ENCODE peak calls at places on chromosome 17, in four cellular contexts. C, X, J and G are unnamed samples.
A peak's percentile ranks its signal among the peaks of the same experiment; 100 is the strongest.

GRCh38 chr17:73650147-73650546 is 5.9 kb upstream of the SDK2 start:
- DNase-seq in C (no peak), X (no peak), J (no peak), G (no peak)

GRCh38 chr17:81350320-81350686 is 45.0 kb upstream of the BAHCC1 start:
- DNase-seq in C (no peak), X (no peak), J (no peak), G (no peak)

GRCh38 chr17:49548506-49549310 is 27.0 kb upstream of the NXPH3 start:
- DNase-seq in C (peak; percentile 62), X (no peak), J (peak; percentile 30), G (peak; percentile 38)

GRCh38 chr17:59893617-59894100 is 738 bp downstream of the RPS6KB1 start:
- DNase-seq in C (peak; percentile 62), X (no peak), J (peak; percentile 8), G (peak; percentile 55)

GRCh38 chr17:60720763-60721531 is 43.3 kb downstream of the BCAS3 start:
- DNase-seq in C (peak; percentile 76), X (peak; percentile 21), J (peak; percentile 81), G (peak; percentile 89)

GRCh38 chr17:29369831-29370735 is 20.1 kb upstream of the TAOK1 start:
- DNase-seq in C (peak; percentile 92), X (peak; percentile 56), J (peak; percentile 85), G (peak; percentile 94)

GRCh38 chr17:50210249-50211225 is 9.1 kb upstream of the COL1A1 start:
- DNase-seq in C (peak; percentile 97), X (no peak), J (peak; percentile 99), G (peak; percentile 97)

GRCh38 chr17:63698886-63699637 is 863 bp downstream of the LIMD2 start:
- DNase-seq in C (peak; percentile 50), X (peak; percentile 94), J (peak; percentile 29), G (peak; percentile 36)

GRCh38 chr17:5516060-5516792 is 29.9 kb downstream of the MIS12 start:
- DNase-seq in C (peak; percentile 98), X (no peak), J (peak; percentile 100), G (peak; percentile 90)

GRCh38 chr17:65698381-65699061 is 137.1 kb upstream of the AXIN2 start:
- DNase-seq in C (peak; percentile 36), X (no peak), J (peak; percentile 76), G (peak; percentile 57)

GRCh38 chr17:36463916-36464764 is 22.3 kb upstream of the ZNHIT3 start:
- DNase-seq in C (peak; percentile 95), X (peak; percentile 15), J (peak; percentile 67), G (peak; percentile 69)

GRCh38 chr17:43530303-43531081 is 15.6 kb downstream of the ETV4 start:
- DNase-seq in C (peak; percentile 49), X (no peak), J (peak; percentile 93), G (peak; percentile 82)

GRCh38 chr17:74737299-74738050 is 419 bp downstream of the RAB37 start:
- DNase-seq in C (peak; percentile 47), X (peak; percentile 41), J (no peak), G (peak; percentile 35)

GRCh38 chr17:2940352-2940751 is 123.1 kb downstream of the OR1D5 start:
- DNase-seq in C (peak; percentile 24), X (no peak), J (no peak), G (no peak)
- H3K4me3 ChIP-seq in C (no peak overlapping the region), X (no peak overlapping the region), J (no peak overlapping the region), G (peak overlapping the region; percentile 33)

GRCh38 chr17:41015473-41015872 is 6.5 kb upstream of the KRTAP3-1 start:
- DNase-seq in C (no peak), X (no peak), J (no peak), G (no peak)

GRCh38 chr17:41013606-41014005 is 4.7 kb upstream of the KRTAP3-1 start:
- DNase-seq in C (peak; percentile 79), X (no peak), J (peak; percentile 56), G (peak; percentile 65)

GRCh38 chr17:41013181-41013580 is 4.3 kb upstream of the KRTAP3-1 start:
- DNase-seq in C (peak; percentile 81), X (no peak), J (no peak), G (no peak)

GRCh38 chr17:41019415-41019814 is 7.6 kb downstream of the KRTAP1-5 start:
- DNase-seq in C (no peak), X (no peak), J (no peak), G (no peak)

DNA sequence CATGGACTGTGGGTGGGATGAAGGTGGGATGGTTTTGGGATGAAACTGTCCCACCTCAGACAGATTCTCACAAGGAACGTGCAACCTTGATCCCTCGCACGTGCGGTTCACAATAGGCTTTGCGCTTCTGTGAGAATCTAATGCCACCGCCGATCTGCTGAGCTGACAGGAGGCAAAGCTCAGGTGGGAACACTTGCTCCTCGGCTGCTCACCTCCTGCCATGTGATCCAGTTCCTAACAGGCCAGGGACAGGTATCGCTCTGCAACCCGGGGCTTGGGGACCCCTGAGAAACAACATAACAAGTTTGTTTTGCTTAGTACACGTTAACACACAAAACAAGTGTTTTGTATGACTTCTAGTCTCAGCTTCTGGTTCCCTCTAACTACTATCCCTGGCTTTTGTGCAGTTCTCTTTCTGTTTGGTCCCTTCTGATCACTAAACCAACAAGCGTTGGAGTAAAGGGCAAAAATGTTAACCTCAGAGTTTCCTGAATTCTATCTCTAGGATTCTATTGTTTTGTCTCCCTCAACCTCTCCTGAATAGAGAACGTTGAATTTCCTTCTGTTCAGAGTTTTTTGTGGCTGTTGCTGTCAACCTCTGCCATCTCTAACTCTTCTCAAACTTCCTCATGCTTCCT is 7.8 kb upstream of the KRTAP3-1 start:
- DNase-seq in C (no peak), X (no peak), J (no peak), G (no peak)
- H3K4me1 ChIP-seq in C (peaks cover 16% of the 10 kb centered on the region), X (no peaks in the 10 kb centered on the region), J (peaks cover 1% of the 10 kb centered on the region), G (peaks cover 21% of the 10 kb centered on the region)

GRCh38 chr17:66964083-66964771 is at the start of gene CACNG4:
- DNase-seq in C (no peak), X (no peak), J (no peak), G (peak; percentile 27)
- H3K4me3 ChIP-seq in C (peak within 1 kb of the TSS; percentile 35), X (no peak within 1 kb of the TSS), J (peak within 1 kb of the TSS; percentile 43), G (no peak within 1 kb of the TSS)

GRCh38 chr17:45228121-45228941 is 6.6 kb downstream of the FMNL1 start:
- DNase-seq in C (no peak), X (no peak), J (no peak), G (no peak)
- H3K4me1 ChIP-seq in C (peaks cover 44% of the 10 kb centered on the region), X (peaks cover 75% of the 10 kb centered on the region), J (peaks cover 39% of the 10 kb centered on the region), G (peaks cover 33% of the 10 kb centered on the region)

GRCh38 chr17:69762766-69763165 is 312.3 kb upstream of the KCNJ16 start:
- DNase-seq in C (no peak), X (no peak), J (no peak), G (no peak)
- H3K4me3 ChIP-seq in C (no peak overlapping the region), X (no peak overlapping the region), J (no peak overlapping the region), G (no peak overlapping the region)

DNA sequence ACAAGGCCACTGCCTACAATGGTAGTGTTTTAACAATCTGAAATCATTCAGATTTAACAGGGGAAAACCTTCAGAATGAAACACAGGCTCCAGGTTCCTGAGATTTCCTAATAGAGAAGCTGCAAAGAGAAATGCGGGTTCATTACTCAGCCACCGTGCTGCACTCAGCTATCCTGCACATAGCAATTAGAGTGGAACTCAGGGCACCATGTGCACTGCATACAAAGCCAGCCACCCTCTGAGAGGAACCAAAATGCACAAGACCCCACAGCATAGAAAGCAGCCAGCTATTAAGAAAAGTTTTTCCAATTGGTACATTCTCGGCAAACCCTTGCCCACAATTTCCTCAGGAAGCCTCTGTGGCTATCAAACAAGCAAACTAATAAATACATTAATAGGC is 37.4 kb downstream of the TOM1L2 start:
- DNase-seq in C (no peak), X (no peak), J (no peak), G (no peak)
- H3K4me1 ChIP-seq in C (peaks cover 61% of the 10 kb centered on the region), X (peaks cover 24% of the 10 kb centered on the region), J (peaks cover 25% of the 10 kb centered on the region), G (peaks cover 73% of the 10 kb centered on the region)